ENCODE peak calls at places on chromosomes 12 and 14, in ten cellular contexts. S is IMR-90, J is ovary, F is AG04450, P is neural progenitor cell, T is H9, G is heart right ventricle, A is mucosa of descending colon, K is HCT116, B is uterus. Z is an unnamed sample. For H3K9me3, the result is how much of the 10 kb centered on the place peaks cover.

GRCh38 chr14:100494645-100495044 is 92.6 kb downstream of the BEGAIN start:
- DNase-seq in S (no peak), J (no peak), F (no peak), P (no peak), T (no peak), G (no peak), A (no peak), K (no peak), B (no peak), Z (no peak)

GRCh38 chr12:75666980-75667359 is 155.6 kb upstream of the KRR1 start:
- DNase-seq in S (peak), J (no peak), F (no peak), P (no peak), T (no peak), G (no peak), A (no peak), K (peak), B (no peak), Z (no peak)

GRCh38 chr12:6361834-6362233 is 13.5 kb downstream of the SCNN1A start:
- DNase-seq in S (no peak), J (no peak), F (no peak), P (no peak), T (peak), G (no peak), A (peak), K (no peak), B (peak), Z (peak)

GRCh38 chr12:79409562-79409961 is 281.2 kb downstream of the PAWR start:
- DNase-seq in S (peak), J (no peak), F (peak), P (no peak), T (no peak), G (no peak), A (no peak), K (no peak), B (no peak), Z (no peak)

GRCh38 chr14:100045687-100046344 is 19.4 kb upstream of the EVL start:
- DNase-seq in S (no peak), J (no peak), F (no peak), P (peak), T (no peak), G (no peak), A (no peak), K (no peak), B (no peak), Z (no peak)

GRCh38 chr12:30840715-30841114 is 85.8 kb upstream of the TSPAN11 start:
- DNase-seq in S (no peak), J (no peak), F (no peak), P (no peak), T (no peak), G (no peak), A (no peak), K (no peak), B (no peak), Z (no peak)

GRCh38 chr14:69231486-69231885 is 28.5 kb upstream of the GALNT16 start:
- DNase-seq in S (no peak), J (no peak), F (no peak), P (no peak), T (no peak), G (no peak), A (no peak), K (no peak), B (no peak), Z (no peak)

GRCh38 chr14:89283327-89284060 is 133.5 kb downstream of the FOXN3 start:
- DNase-seq in S (no peak), J (no peak), F (no peak), P (no peak), T (no peak), G (no peak), A (no peak), K (no peak), B (no peak), Z (no peak)

GRCh38 chr12:64237382-64237781 is 15.3 kb upstream of the KICS2 start:
- DNase-seq in S (no peak), J (no peak), F (no peak), P (no peak), T (no peak), G (no peak), A (no peak), K (no peak), B (no peak), Z (no peak)

GRCh38 chr12:38163442-38163801 is 153.2 kb upstream of the ALG10B start:
- DNase-seq in S (no peak), J (no peak), F (no peak), P (no peak), T (no peak), G (no peak), A (no peak), K (no peak), B (no peak), Z (no peak)

GRCh38 chr14:59754256-59754655 is 116.3 kb downstream of the RTN1 start:
- DNase-seq in S (peak), J (no peak), F (no peak), P (no peak), T (no peak), G (no peak), A (no peak), K (no peak), B (no peak), Z (no peak)

GRCh38 chr14:88049271-88049670 is 44.3 kb downstream of the GPR65 start:
- DNase-seq in S (no peak), J (no peak), F (no peak), P (no peak), T (no peak), G (no peak), A (no peak), K (no peak), B (no peak), Z (no peak)

GRCh38 chr12:127025545-127025944 is 1241.4 kb upstream of the TMEM132C start:
- DNase-seq in S (no peak), J (no peak), F (no peak), P (no peak), T (no peak), G (no peak), A (no peak), K (no peak), B (no peak), Z (no peak)

GRCh38 chr14:28756896-28757570 is 9.6 kb upstream of the FOXG1 start:
- DNase-seq in S (peak), J (no peak), F (no peak), P (peak), T (peak), G (no peak), A (no peak), K (no peak), B (no peak), Z (no peak)

GRCh38 chr12:70197362-70197744 is 45.9 kb upstream of the CNOT2 start:
- DNase-seq in S (no peak), J (no peak), F (no peak), P (no peak), T (no peak), G (no peak), A (no peak), K (no peak), B (no peak), Z (no peak)

GRCh38 chr12:24198070-24198469 is 248.6 kb upstream of the SOX5 start:
- DNase-seq in S (peak), J (no peak), F (no peak), P (no peak), T (no peak), G (no peak), A (no peak), K (no peak), B (no peak), Z (no peak)

GRCh38 chr12:113781415-113782198 is 184.5 kb downstream of the RBM19 start:
- DNase-seq in S (peak), J (no peak), F (no peak), P (no peak), T (no peak), G (no peak), A (no peak), K (no peak), B (no peak), Z (no peak)

GRCh38 chr14:74508292-74508731 is 14.7 kb downstream of the ISCA2 start:
- DNase-seq in S (no peak), J (no peak), F (no peak), P (peak), T (peak), G (no peak), A (peak), K (no peak), B (no peak), Z (peak)

GRCh38 chr12:53489242-53489915 is 9.9 kb downstream of the MAP3K12 start:
- DNase-seq in S (no peak), J (no peak), F (no peak), P (no peak), T (no peak), G (no peak), A (no peak), K (no peak), B (no peak), Z (peak)

GRCh38 chr12:127670294-127670693 is 596.7 kb upstream of the TMEM132C start:
- DNase-seq in S (no peak), J (no peak), F (no peak), P (no peak), T (no peak), G (no peak), A (no peak), K (no peak), B (no peak), Z (no peak)

GRCh38 chr12:132162508-132163031 is 18.3 kb downstream of the NOC4L start:
- DNase-seq in S (peak), J (no peak), F (no peak), P (no peak), T (no peak), G (no peak), A (peak), K (no peak), B (no peak), Z (peak)

GRCh38 chr14:59330455-59330854 is 134.7 kb downstream of the GPR135 start:
- DNase-seq in S (peak), J (peak), F (no peak), P (no peak), T (no peak), G (no peak), A (peak), K (no peak), B (no peak), Z (no peak)

GRCh38 chr12:43807361-43807760 is 1.2 kb upstream of the TWF1 start:
- DNase-seq in S (no peak), J (no peak), F (no peak), P (no peak), T (no peak), G (no peak), A (no peak), K (no peak), B (no peak), Z (no peak)

GRCh38 chr14:60647081-60647836 is 2.0 kb downstream of the SIX1 start:
- DNase-seq in S (peak), J (no peak), F (no peak), P (peak), T (peak), G (no peak), A (no peak), K (no peak), B (no peak), Z (no peak)

GRCh38 chr12:21149849-21150248 is 18.9 kb downstream of the SLCO1B1 start:
- DNase-seq in S (no peak), J (no peak), F (no peak), P (peak), T (peak), G (no peak), A (no peak), K (no peak), B (no peak), Z (no peak)

GRCh38 chr14:99389171-99389826 is 91.4 kb downstream of the SETD3 start:
- DNase-seq in S (peak), J (peak), F (no peak), P (peak), T (peak), G (peak), A (peak), K (peak), B (no peak), Z (peak)

GRCh38 chr14:106610691-106611090 is 1084.3 kb downstream of the TMEM121 start:
- DNase-seq in S (no peak), J (no peak), F (no peak), P (no peak), T (no peak), G (no peak), A (no peak), K (no peak), B (no peak), Z (no peak)
- H3K9me3 ChIP-seq in S (under half), J (under half), F (under half), P (under half), T (half or more), G (under half), A (under half), K (under half), B (under half), Z (under half)

GRCh38 chr12:110338754-110339153 is 57.7 kb downstream of the ATP2A2 start:
- DNase-seq in S (no peak), J (no peak), F (no peak), P (no peak), T (no peak), G (no peak), A (no peak), K (peak), B (no peak), Z (no peak)
- TF ChIP-seq CTCF in S (peak), J (no peak), F (no peak), P (peak), T (peak), G (no peak), A (no peak), K (peak), B (no peak), Z (peak)

GRCh38 chr12:92533280-92533890 is 169.4 kb upstream of the PLEKHG7 start:
- DNase-seq in S (no peak), J (no peak), F (no peak), P (no peak), T (no peak), G (peak), A (no peak), K (no peak), B (no peak), Z (no peak)

GRCh38 chr12:92537235-92537960 is 165.4 kb upstream of the PLEKHG7 start:
- DNase-seq in S (no peak), J (no peak), F (no peak), P (no peak), T (no peak), G (no peak), A (no peak), K (no peak), B (no peak), Z (no peak)

GRCh38 chr12:92538970-92539749 is 163.6 kb upstream of the PLEKHG7 start:
- DNase-seq in S (peak), J (no peak), F (peak), P (no peak), T (no peak), G (peak), A (no peak), K (peak), B (no peak), Z (no peak)

GRCh38 chr12:92539966-92540791 is 162.6 kb upstream of the PLEKHG7 start:
- DNase-seq in S (no peak), J (no peak), F (no peak), P (peak), T (peak), G (peak), A (peak), K (no peak), B (no peak), Z (no peak)

DNA sequence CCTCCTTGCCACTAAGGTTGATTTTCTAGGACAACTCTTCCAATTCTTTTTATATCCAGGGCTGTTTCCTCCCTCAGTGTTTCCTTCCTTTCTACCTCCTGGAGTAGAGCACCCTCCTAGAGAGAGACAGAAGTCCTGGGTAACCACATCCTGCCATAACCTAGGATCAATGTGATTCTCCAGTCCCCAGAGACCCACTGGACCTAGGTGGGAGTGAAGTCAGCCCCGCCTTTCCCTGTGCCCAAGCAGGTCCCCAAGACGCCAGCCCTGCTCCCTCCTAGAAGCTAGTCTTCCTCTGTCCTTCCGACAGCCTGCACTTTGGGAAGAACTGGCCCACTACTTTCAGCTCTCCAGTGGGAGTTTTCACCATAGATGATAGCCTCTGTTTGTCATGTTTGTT is 166.8 kb upstream of the PLEKHG7 start:
- DNase-seq in S (no peak), J (no peak), F (no peak), P (no peak), T (no peak), G (no peak), A (no peak), K (no peak), B (no peak), Z (no peak)
- H3K9me3 ChIP-seq in S (under half), J (under half), F (under half), P (under half), T (under half), G (under half), A (under half), K (under half), B (under half), Z (under half)

GRCh38 chr14:56555921-56556570 is 23.6 kb upstream of the TMEM260 start:
- DNase-seq in S (peak), J (no peak), F (no peak), P (peak), T (no peak), G (no peak), A (no peak), K (peak), B (no peak), Z (no peak)
- TF ChIP-seq CTCF in S (peak), J (peak), F (peak), P (peak), T (peak), G (peak), A (no peak), K (peak), B (no peak), Z (peak)

DNA sequence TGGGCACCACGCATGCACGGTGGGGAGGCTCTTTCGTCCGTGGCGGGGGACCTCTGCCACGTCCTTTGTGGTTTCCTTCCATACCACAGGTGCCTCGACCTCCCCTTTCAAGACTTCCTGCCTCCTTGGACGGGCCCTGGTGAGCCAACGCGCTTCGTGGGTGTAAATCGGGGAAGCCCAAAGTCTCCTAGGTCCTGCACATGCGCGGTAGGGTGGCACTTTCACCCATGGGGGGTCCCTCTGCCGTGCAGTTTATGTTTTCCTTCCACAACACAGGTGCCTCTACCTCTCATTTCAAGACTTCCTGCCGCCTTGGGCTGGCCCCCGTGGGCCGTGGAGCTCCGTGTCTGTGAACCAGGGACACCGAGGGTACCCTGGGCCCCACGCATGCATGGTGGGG is 349.7 kb downstream of the ALG10 start:
- DNase-seq in S (no peak), J (no peak), F (no peak), P (no peak), T (no peak), G (no peak), A (no peak), K (no peak), B (no peak), Z (no peak)
- H3K9me3 ChIP-seq in S (under half), J (under half), F (half or more), P (under half), T (half or more), G (half or more), A (half or more), K (under half), B (under half), Z (under half)

GRCh38 chr12:117514016-117514415 is 152.6 kb upstream of the NOS1 start:
- DNase-seq in S (no peak), J (no peak), F (no peak), P (peak), T (no peak), G (peak), A (no peak), K (no peak), B (no peak), Z (no peak)
- TF ChIP-seq CTCF in S (no peak), J (no peak), F (no peak), P (no peak), T (no peak), G (no peak), A (no peak), K (no peak), B (no peak), Z (no peak)

Z was measured in upper lobe of right lung.